ENCODE peak calls at places on chromosomes 13 and 19, in seven cellular contexts. V is COR-L47; X is activated CD4-positive, alpha-beta T cell treated with anti-CD3 and anti-CD28 coated beads for 48 hours; L is stimulated activated CD8-positive, alpha-beta memory T cell treated with anti-CD3 and anti-CD28 coated beads, Interleukin-2, amount 100 ng/mL, for 1 hour; M is brain microvascular endothelial cell; S is RWPE1; W is NCI-H2171. P is an unnamed sample.

GRCh38 chr13:28574617-28575142 is 79.8 kb upstream of the FLT1 start:
- DNase-seq in V (no peak), X (peak), L (no peak), M (peak), S (peak), W (no peak), P (peak)

GRCh38 chr13:108495686-108496363 is 133.6 kb upstream of the MYO16 start:
- DNase-seq in V (no peak), X (no peak), L (no peak), M (peak), S (no peak), W (no peak), P (no peak)

GRCh38 chr19:4538601-4538954 is 1.3 kb downstream of the LRG1 start:
- DNase-seq in V (no peak), X (no peak), L (no peak), M (no peak), S (no peak), W (peak), P (no peak)

GRCh38 chr19:14516746-14517438 is 1.3 kb downstream of the DNAJB1 start:
- DNase-seq in V (no peak), X (no peak), L (no peak), M (no peak), S (no peak), W (no peak), P (no peak)

GRCh38 chr19:19554074-19555023 is 16.3 kb downstream of the CILP2 start:
- DNase-seq in V (no peak), X (peak), L (no peak), M (no peak), S (no peak), W (no peak), P (peak)

GRCh38 chr19:55178781-55179569 is 1.1 kb downstream of the SYT5 start:
- DNase-seq in V (peak), X (peak), L (peak), M (peak), S (peak), W (peak), P (peak)

GRCh38 chr13:37534181-37534580 is 64.4 kb downstream of the POSTN start:
- DNase-seq in V (no peak), X (no peak), L (no peak), M (peak), S (peak), W (no peak), P (no peak)

GRCh38 chr13:114023716-114024602 is 50.1 kb upstream of the C13orf46 start:
- DNase-seq in V (no peak), X (no peak), L (no peak), M (no peak), S (no peak), W (no peak), P (no peak)

GRCh38 chr13:23946067-23946466 is 48.8 kb upstream of the C1QTNF9B start:
- DNase-seq in V (no peak), X (no peak), L (no peak), M (no peak), S (no peak), W (no peak), P (no peak)

GRCh38 chr19:2619076-2619475 is 83.4 kb downstream of the GNG7 start:
- DNase-seq in V (no peak), X (no peak), L (no peak), M (no peak), S (no peak), W (no peak), P (no peak)

GRCh38 chr13:110209950-110210603 is 96.9 kb downstream of the COL4A1 start:
- DNase-seq in V (peak), X (no peak), L (no peak), M (no peak), S (peak), W (no peak), P (no peak)

GRCh38 chr13:98994896-98995295 is 17.0 kb upstream of the DOCK9 start:
- DNase-seq in V (no peak), X (no peak), L (no peak), M (no peak), S (no peak), W (no peak), P (no peak)

GRCh38 chr19:18428837-18429674 is 8.9 kb downstream of the ISYNA1 start:
- DNase-seq in V (peak), X (peak), L (peak), M (peak), S (no peak), W (peak), P (peak)

GRCh38 chr13:113564331-113565023 is 20.1 kb upstream of the TFDP1 start:
- DNase-seq in V (no peak), X (no peak), L (no peak), M (no peak), S (no peak), W (no peak), P (no peak)

GRCh38 chr19:6556480-6556879 is 25.7 kb downstream of the TNFSF9 start:
- DNase-seq in V (no peak), X (no peak), L (no peak), M (peak), S (no peak), W (no peak), P (no peak)

GRCh38 chr19:35777961-35778360 is 2.6 kb downstream of the ARHGAP33 start:
- DNase-seq in V (no peak), X (no peak), L (no peak), M (no peak), S (no peak), W (no peak), P (no peak)

GRCh38 chr19:51321799-51322198 is 10.4 kb downstream of the IGLON5 start:
- DNase-seq in V (no peak), X (no peak), L (no peak), M (no peak), S (no peak), W (no peak), P (no peak)

GRCh38 chr19:3494051-3494450 is 6.4 kb downstream of the DOHH start:
- DNase-seq in V (no peak), X (peak), L (no peak), M (no peak), S (peak), W (no peak), P (peak)

GRCh38 chr19:16330368-16330801 is 5.8 kb downstream of the KLF2 start:
- DNase-seq in V (no peak), X (peak), L (peak), M (peak), S (peak), W (no peak), P (peak)

GRCh38 chr13:20939662-20940061 is 37.1 kb upstream of the XPO4 start:
- DNase-seq in V (no peak), X (no peak), L (no peak), M (no peak), S (no peak), W (no peak), P (no peak)

GRCh38 chr13:98921015-98921414 is 56.8 kb downstream of the DOCK9 start:
- DNase-seq in V (no peak), X (no peak), L (no peak), M (no peak), S (no peak), W (no peak), P (no peak)

GRCh38 chr19:19528721-19529490 is at the start of gene YJEFN3:
- DNase-seq in V (no peak), X (no peak), L (no peak), M (peak), S (no peak), W (no peak), P (no peak)

GRCh38 chr13:46383383-46383782 is 3.7 kb downstream of the RUBCNL start:
- DNase-seq in V (peak), X (no peak), L (no peak), M (no peak), S (no peak), W (no peak), P (no peak)

GRCh38 chr13:22800726-22801401 is 379.9 kb upstream of the SGCG start:
- DNase-seq in V (no peak), X (no peak), L (no peak), M (no peak), S (no peak), W (no peak), P (no peak)

GRCh38 chr19:32363175-32363574 is 17.8 kb downstream of the ZNF507 start:
- DNase-seq in V (no peak), X (no peak), L (no peak), M (no peak), S (no peak), W (no peak), P (no peak)

P was measured in K562.